ENCODE peak calls at places on chromosomes 4 and X, in five cellular contexts. One of them, this sample, is unnamed.

GRCh38 chr4:28225005-28225404 is 1364.4 kb downstream of the STIM2 start:
- DNase-seq in natural killer cell: no peak
- DNase-seq in RWPE1: peak
- DNase-seq in left ventricle myocardium inferior: no peak
- DNase-seq in kidney: no peak
- DNase-seq in this sample: no peak

GRCh38 chr4:1171306-1172227 is 816 bp downstream of the SPON2 start:
- DNase-seq in kidney: peak
- DNase-seq in left ventricle myocardium inferior: no peak
- DNase-seq in RWPE1: no peak
- DNase-seq in natural killer cell: peak
- DNase-seq in this sample: no peak

GRCh38 chrX:38260231-38260630 is 39.6 kb upstream of the SRPX start:
- DNase-seq in RWPE1: peak
- DNase-seq in kidney: no peak
- DNase-seq in natural killer cell: no peak
- DNase-seq in left ventricle myocardium inferior: no peak
- DNase-seq in this sample: peak

GRCh38 chr4:1872918-1873269 is 1.7 kb downstream of the NSD2 start:
- DNase-seq in kidney: no peak
- DNase-seq in natural killer cell: no peak
- DNase-seq in left ventricle myocardium inferior: no peak
- DNase-seq in RWPE1: no peak
- DNase-seq in this sample: peak

GRCh38 chrX:75156537-75156945 is 458 bp upstream of the ABCB7 start:
- DNase-seq in RWPE1: no peak
- DNase-seq in kidney: no peak
- DNase-seq in left ventricle myocardium inferior: no peak
- DNase-seq in natural killer cell: no peak
- DNase-seq in this sample: peak

GRCh38 chr4:73392936-73393335 is 11.2 kb upstream of the ALB start:
- DNase-seq in kidney: no peak
- DNase-seq in natural killer cell: no peak
- DNase-seq in left ventricle myocardium inferior: no peak
- DNase-seq in RWPE1: no peak
- DNase-seq in this sample: no peak

GRCh38 chrX:67700607-67701006 is 156.8 kb downstream of the AR start:
- DNase-seq in RWPE1: no peak
- DNase-seq in left ventricle myocardium inferior: no peak
- DNase-seq in kidney: no peak
- DNase-seq in natural killer cell: no peak
- DNase-seq in this sample: no peak

GRCh38 chr4:6965329-6965728 is 55.7 kb downstream of the TBC1D14 start:
- DNase-seq in left ventricle myocardium inferior: no peak
- DNase-seq in RWPE1: no peak
- DNase-seq in kidney: no peak
- DNase-seq in natural killer cell: no peak
- DNase-seq in this sample: no peak

GRCh38 chr4:121484633-121485032 is 103.8 kb upstream of the QRFPR start:
- DNase-seq in kidney: no peak
- DNase-seq in left ventricle myocardium inferior: no peak
- DNase-seq in natural killer cell: no peak
- DNase-seq in RWPE1: peak
- DNase-seq in this sample: peak

GRCh38 chr4:122500852-122501501 is 44.5 kb upstream of the IL2 start:
- DNase-seq in kidney: no peak
- DNase-seq in left ventricle myocardium inferior: no peak
- DNase-seq in natural killer cell: no peak
- DNase-seq in RWPE1: no peak
- DNase-seq in this sample: no peak

GRCh38 chr4:94325835-94326234 is 16.8 kb downstream of the HPGDS start:
- DNase-seq in kidney: no peak
- DNase-seq in left ventricle myocardium inferior: no peak
- DNase-seq in RWPE1: no peak
- DNase-seq in natural killer cell: no peak
- DNase-seq in this sample: no peak

GRCh38 chrX:39442332-39442731 is 641.1 kb downstream of the MID1IP1 start:
- DNase-seq in RWPE1: no peak
- DNase-seq in natural killer cell: no peak
- DNase-seq in left ventricle myocardium inferior: no peak
- DNase-seq in kidney: no peak
- DNase-seq in this sample: no peak

GRCh38 chr4:81504685-81505598 is 33.2 kb upstream of the RASGEF1B start:
- DNase-seq in RWPE1: no peak
- DNase-seq in kidney: peak
- DNase-seq in natural killer cell: peak
- DNase-seq in left ventricle myocardium inferior: peak
- DNase-seq in this sample: no peak

GRCh38 chr4:5963611-5964010 is 54.6 kb downstream of the C4orf50 start:
- DNase-seq in left ventricle myocardium inferior: no peak
- DNase-seq in natural killer cell: no peak
- DNase-seq in RWPE1: no peak
- DNase-seq in kidney: no peak
- DNase-seq in this sample: no peak

GRCh38 chr4:186400676-186401075 is 134.7 kb downstream of the F11 start:
- DNase-seq in kidney: no peak
- DNase-seq in natural killer cell: no peak
- DNase-seq in RWPE1: no peak
- DNase-seq in left ventricle myocardium inferior: no peak
- DNase-seq in this sample: no peak

GRCh38 chr4:81919810-81920209 is 448.1 kb upstream of the RASGEF1B start:
- DNase-seq in left ventricle myocardium inferior: no peak
- DNase-seq in natural killer cell: no peak
- DNase-seq in kidney: no peak
- DNase-seq in RWPE1: no peak
- DNase-seq in this sample: no peak

GRCh38 chrX:130896816-130897508 is 6.0 kb downstream of the ENOX2 start:
- DNase-seq in RWPE1: no peak
- DNase-seq in left ventricle myocardium inferior: no peak
- DNase-seq in natural killer cell: no peak
- DNase-seq in kidney: no peak
- DNase-seq in this sample: no peak

GRCh38 chr4:9944431-9945425 is 76.6 kb downstream of the SLC2A9 start:
- DNase-seq in RWPE1: no peak
- DNase-seq in kidney: no peak
- DNase-seq in left ventricle myocardium inferior: no peak
- DNase-seq in natural killer cell: no peak
- DNase-seq in this sample: no peak

GRCh38 chrX:6383488-6383887 is 151.4 kb downstream of the VCX3A start:
- DNase-seq in left ventricle myocardium inferior: no peak
- DNase-seq in natural killer cell: no peak
- DNase-seq in kidney: no peak
- DNase-seq in RWPE1: no peak
- DNase-seq in this sample: no peak

GRCh38 chr4:610411-611261 is 14.7 kb upstream of the PDE6B start:
- DNase-seq in RWPE1: peak
- DNase-seq in kidney: no peak
- DNase-seq in natural killer cell: no peak
- DNase-seq in left ventricle myocardium inferior: peak
- DNase-seq in this sample: no peak

GRCh38 chr4:153466637-153467153 is 535 bp downstream of the TMEM131L start:
- DNase-seq in RWPE1: peak
- DNase-seq in left ventricle myocardium inferior: no peak
- DNase-seq in natural killer cell: peak
- DNase-seq in kidney: peak
- DNase-seq in this sample: no peak

GRCh38 chrX:147351644-147352043 is 537.1 kb upstream of the CXorf51A start:
- DNase-seq in left ventricle myocardium inferior: no peak
- DNase-seq in kidney: no peak
- DNase-seq in RWPE1: no peak
- DNase-seq in natural killer cell: no peak
- DNase-seq in this sample: no peak

GRCh38 chr4:114180481-114180880 is 201.0 kb upstream of the ARSJ start:
- DNase-seq in natural killer cell: no peak
- DNase-seq in kidney: peak
- DNase-seq in left ventricle myocardium inferior: peak
- DNase-seq in RWPE1: no peak
- DNase-seq in this sample: no peak

GRCh38 chr4:53916431-53916889 is 147.9 kb downstream of the CHIC2 start:
- DNase-seq in kidney: no peak
- DNase-seq in left ventricle myocardium inferior: no peak
- DNase-seq in RWPE1: peak
- DNase-seq in natural killer cell: no peak
- DNase-seq in this sample: no peak

GRCh38 chr4:138199568-138200235 is 42.4 kb downstream of the SLC7A11 start:
- DNase-seq in left ventricle myocardium inferior: no peak
- DNase-seq in kidney: no peak
- DNase-seq in RWPE1: peak
- DNase-seq in natural killer cell: no peak
- DNase-seq in this sample: no peak

GRCh38 chrX:44400588-44400987 is 57.1 kb upstream of the EFHC2 start:
- DNase-seq in natural killer cell: no peak
- DNase-seq in left ventricle myocardium inferior: no peak
- DNase-seq in RWPE1: peak
- DNase-seq in kidney: no peak
- DNase-seq in this sample: no peak

GRCh38 chr4:87410157-87410556 is 12.2 kb upstream of the NUDT9 start:
- DNase-seq in left ventricle myocardium inferior: no peak
- DNase-seq in natural killer cell: no peak
- DNase-seq in RWPE1: no peak
- DNase-seq in kidney: no peak
- DNase-seq in this sample: no peak

GRCh38 chrX:137194164-137194563 is 160.4 kb upstream of the GPR101 start:
- DNase-seq in left ventricle myocardium inferior: no peak
- DNase-seq in natural killer cell: no peak
- DNase-seq in kidney: no peak
- DNase-seq in RWPE1: no peak
- DNase-seq in this sample: peak

GRCh38 chrX:45324941-45325340 is 124.3 kb upstream of the DIPK2B start:
- DNase-seq in natural killer cell: no peak
- DNase-seq in kidney: no peak
- DNase-seq in RWPE1: no peak
- DNase-seq in left ventricle myocardium inferior: no peak
- DNase-seq in this sample: no peak

DNA sequence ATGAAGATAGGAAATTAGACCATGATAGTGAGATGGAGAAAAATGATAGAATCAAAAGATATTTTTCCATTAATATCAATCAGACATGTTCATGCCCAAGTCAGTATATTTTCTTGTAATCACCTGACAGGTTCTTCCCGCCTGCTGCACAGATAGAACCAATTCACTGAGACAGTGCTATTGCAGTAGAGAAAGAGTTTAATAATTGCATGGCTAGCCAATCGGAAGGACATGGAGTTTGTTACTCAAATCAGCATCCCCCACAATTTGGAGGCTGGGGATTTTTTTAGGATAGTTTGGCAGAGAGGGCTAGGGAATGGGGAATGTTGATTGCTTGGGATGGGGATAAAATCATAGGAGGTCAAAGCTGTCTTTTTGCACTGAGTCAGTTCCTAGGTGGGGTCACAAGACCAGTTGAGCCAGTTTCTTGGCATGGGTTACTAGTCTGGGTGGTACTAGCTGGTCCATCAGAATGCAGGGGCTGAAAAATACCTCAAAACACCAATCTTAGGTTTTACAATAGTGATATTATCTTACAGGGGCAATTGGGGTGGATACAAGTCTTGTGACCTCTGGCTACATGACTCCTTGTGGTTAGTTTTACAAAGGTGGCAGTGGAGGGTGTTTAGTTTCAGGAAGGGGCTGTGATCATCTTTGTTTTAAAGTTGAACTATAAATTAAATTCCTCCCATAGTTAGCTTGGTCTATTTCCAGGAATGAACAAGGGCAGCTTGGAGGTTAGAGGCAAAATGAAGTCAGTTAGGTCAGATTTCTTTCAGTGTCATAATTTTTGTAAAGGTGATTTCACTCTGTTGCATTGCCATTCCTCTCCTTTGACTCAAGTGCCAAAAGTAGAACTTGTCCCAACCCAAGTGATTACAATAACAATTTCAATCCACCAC is 100.3 kb upstream of the PDE5A start:
- DNase-seq in natural killer cell: no peak
- DNase-seq in kidney: no peak
- DNase-seq in left ventricle myocardium inferior: no peak
- DNase-seq in RWPE1: no peak
- DNase-seq in this sample: no peak
- TF ChIP-seq CTCF in natural killer cell: no peak
- TF ChIP-seq CTCF in kidney: no peak
- TF ChIP-seq CTCF in left ventricle myocardium inferior: no peak
- TF ChIP-seq CTCF in RWPE1: no peak
- TF ChIP-seq CTCF in this sample: no peak

DNA sequence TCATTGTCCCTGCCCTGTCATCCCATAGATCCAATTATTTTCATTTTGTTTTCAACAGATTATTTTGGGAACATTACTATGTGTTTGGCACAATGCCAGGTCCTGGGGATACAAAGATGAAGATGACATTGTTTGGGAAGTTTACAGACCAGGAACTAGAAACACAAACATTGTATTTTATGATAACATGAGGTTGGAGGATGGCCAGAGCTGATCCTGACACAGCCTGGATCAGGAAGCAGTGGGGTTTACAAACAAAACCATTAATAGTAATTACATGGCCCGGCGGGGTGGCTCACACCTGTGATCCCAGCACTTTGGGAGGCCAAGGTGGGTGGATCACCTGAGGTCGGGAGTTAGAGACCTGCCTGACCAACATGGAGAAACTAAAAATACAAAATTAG is 29.9 kb downstream of the CLRN2 start:
- DNase-seq in natural killer cell: no peak
- DNase-seq in kidney: no peak
- DNase-seq in RWPE1: no peak
- DNase-seq in left ventricle myocardium inferior: no peak
- DNase-seq in this sample: no peak
- TF ChIP-seq CTCF in natural killer cell: no peak
- TF ChIP-seq CTCF in kidney: no peak
- TF ChIP-seq CTCF in RWPE1: no peak
- TF ChIP-seq CTCF in left ventricle myocardium inferior: no peak
- TF ChIP-seq CTCF in this sample: no peak

DNA sequence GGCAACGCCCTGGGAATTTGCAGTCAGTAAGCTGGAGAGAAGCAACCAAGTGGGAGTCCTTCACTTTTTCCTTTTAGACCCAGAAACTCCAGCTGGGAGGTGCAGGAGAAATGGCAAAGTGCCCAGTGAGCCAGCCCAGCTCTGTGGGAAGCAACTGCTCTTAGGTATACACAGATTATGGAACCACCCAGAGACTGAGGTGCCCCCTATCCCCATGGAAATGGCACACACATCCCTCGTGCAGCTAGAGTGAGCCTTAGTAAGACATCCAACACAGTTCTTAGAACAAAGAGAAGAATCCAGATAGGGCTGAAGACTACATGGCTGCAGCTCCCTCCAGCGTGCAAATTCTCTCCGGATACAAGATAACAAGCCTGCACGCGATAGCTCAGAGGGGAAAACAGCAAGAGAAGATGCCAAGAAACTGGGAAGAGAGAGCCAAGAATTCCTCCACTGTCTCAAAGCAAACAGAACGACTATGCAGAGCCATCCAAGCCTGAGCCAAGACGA is 26.6 kb upstream of the IRAK1 start:
- DNase-seq in natural killer cell: no peak
- DNase-seq in RWPE1: no peak
- DNase-seq in left ventricle myocardium inferior: peak
- DNase-seq in kidney: no peak
- DNase-seq in this sample: no peak
- TF ChIP-seq CTCF in natural killer cell: no peak
- TF ChIP-seq CTCF in RWPE1: no peak
- TF ChIP-seq CTCF in left ventricle myocardium inferior: peak
- TF ChIP-seq CTCF in kidney: no peak
- TF ChIP-seq CTCF in this sample: no peak

GRCh38 chrX:118603981-118604380 is 108.4 kb downstream of the DOCK11 start:
- DNase-seq in RWPE1: peak
- DNase-seq in natural killer cell: peak
- DNase-seq in left ventricle myocardium inferior: no peak
- DNase-seq in kidney: no peak
- DNase-seq in this sample: peak
- TF ChIP-seq CTCF in RWPE1: peak
- TF ChIP-seq CTCF in natural killer cell: peak
- TF ChIP-seq CTCF in left ventricle myocardium inferior: peak
- TF ChIP-seq CTCF in kidney: peak
- TF ChIP-seq CTCF in this sample: peak